ENCODE peak calls at places on chromosomes 11 and 22, in seven cellular contexts. Q, A, Y, R, P, L and F are unnamed samples.

GRCh38 chr22:24893341-24894070 is 53.0 kb downstream of the LHFPL7 start:
- DNase-seq in Q (no peak), R (no peak), L (no peak), A (no peak), Y (no peak), P (peak; percentile 13), F (no peak)

GRCh38 chr11:64894070-64894811 is 15.8 kb upstream of the EHD1 start:
- DNase-seq in L (peak; percentile 78), A (peak; percentile 91), Q (peak; percentile 80), Y (peak; percentile 98), P (peak; percentile 89), R (peak; percentile 92), F (peak; percentile 55)

GRCh38 chr11:13091373-13091772 is 82.3 kb downstream of the RASSF10 start:
- DNase-seq in R (no peak), P (no peak), Y (no peak), Q (no peak), A (no peak), L (no peak), F (no peak)

GRCh38 chr11:16012125-16012751 is 344.1 kb downstream of the SOX6 start:
- DNase-seq in L (no peak), R (no peak), Y (no peak), Q (no peak), A (no peak), P (peak; percentile 58), F (no peak)

GRCh38 chr11:20112291-20113146 is 47.8 kb downstream of the DBX1 start:
- DNase-seq in Y (no peak), R (peak; percentile 91), L (no peak), P (peak; percentile 90), Q (no peak), A (peak; percentile 75), F (peak; percentile 85)

GRCh38 chr11:30453705-30454104 is 130.8 kb downstream of the ARL14EP start:
- DNase-seq in A (no peak), L (no peak), Y (no peak), Q (peak; percentile 17), P (no peak), R (no peak), F (no peak)

GRCh38 chr11:110599207-110599606 is 113.0 kb downstream of the ARHGAP20 start:
- DNase-seq in A (no peak), P (no peak), Q (no peak), Y (peak; percentile 71), L (no peak), R (no peak), F (no peak)

GRCh38 chr11:77071671-77072605 is 5.2 kb downstream of the CAPN5 start:
- DNase-seq in L (no peak), Q (no peak), P (no peak), R (peak; percentile 62), Y (no peak), A (no peak), F (no peak)

GRCh38 chr22:37186228-37186996 is 1.6 kb downstream of the C1QTNF6 start:
- DNase-seq in Y (peak; percentile 79), L (peak; percentile 44), R (no peak), P (no peak), A (peak; percentile 11), Q (peak; percentile 61), F (no peak)

GRCh38 chr11:25737071-25737675 is 594.8 kb upstream of the ANO3 start:
- DNase-seq in P (no peak), A (no peak), Q (no peak), Y (no peak), L (no peak), R (no peak), F (no peak)

GRCh38 chr11:34680918-34681554 is 60.1 kb downstream of the EHF start:
- DNase-seq in P (peak; percentile 9), Q (no peak), Y (no peak), L (no peak), R (no peak), A (no peak), F (no peak)

GRCh38 chr11:47071871-47072270 is 104.8 kb downstream of the ARFGAP2 start:
- DNase-seq in R (no peak), A (peak; percentile 29), L (no peak), Q (peak; percentile 27), Y (no peak), P (no peak), F (no peak)

GRCh38 chr22:27159716-27160295 is 502.4 kb downstream of the MIAT start:
- DNase-seq in A (no peak), P (no peak), R (no peak), Y (no peak), L (no peak), Q (no peak), F (no peak)

GRCh38 chr11:65491614-65492386 is 7.0 kb upstream of the MALAT1 start:
- DNase-seq in L (no peak), Y (no peak), A (peak; percentile 79), P (peak; percentile 83), R (peak; percentile 98), Q (peak; percentile 86), F (peak; percentile 84)

GRCh38 chr11:123194308-123195181 is 503 bp downstream of the CLMP start:
- DNase-seq in L (no peak), P (peak; percentile 20), Q (peak; percentile 72), R (peak; percentile 75), Y (no peak), A (no peak), F (no peak)

GRCh38 chr22:21568207-21569075 is 927 bp downstream of the UBE2L3 start:
- DNase-seq in L (no peak), A (peak; percentile 19), Y (peak; percentile 81), R (peak; percentile 64), Q (peak; percentile 59), P (peak; percentile 50), F (no peak)

GRCh38 chr22:28950567-28951411 is 67.4 kb downstream of the ZNRF3 start:
- DNase-seq in Q (no peak), L (no peak), Y (no peak), P (no peak), A (no peak), R (no peak), F (no peak)

GRCh38 chr11:90809581-90809980 is 586.7 kb upstream of the CHORDC1 start:
- DNase-seq in Q (no peak), R (no peak), A (no peak), Y (no peak), P (no peak), L (no peak), F (no peak)

GRCh38 chr11:2276999-2277328 is 6.6 kb upstream of the ASCL2 start:
- DNase-seq in A (no peak), Q (no peak), R (no peak), P (no peak), Y (no peak), L (no peak), F (no peak)

GRCh38 chr11:3200388-3201111 is 18.1 kb downstream of the MRGPRG start:
- DNase-seq in Y (no peak), R (peak; percentile 35), L (no peak), A (no peak), P (no peak), Q (no peak), F (no peak)

GRCh38 chr11:95920460-95921105 is 3.3 kb downstream of the MTMR2 start:
- DNase-seq in A (no peak), R (no peak), Y (no peak), L (no peak), Q (no peak), P (no peak), F (no peak)

GRCh38 chr22:47571616-47572015 is 809.2 kb downstream of the TBC1D22A start:
- DNase-seq in R (no peak), A (no peak), P (no peak), Q (no peak), Y (no peak), L (no peak), F (no peak)

GRCh38 chr22:47570851-47571250 is 808.4 kb downstream of the TBC1D22A start:
- DNase-seq in Y (no peak), R (no peak), P (no peak), L (no peak), Q (no peak), A (no peak), F (no peak)

GRCh38 chr22:47568700-47569099 is 806.2 kb downstream of the TBC1D22A start:
- DNase-seq in Q (no peak), A (no peak), L (no peak), Y (no peak), P (no peak), R (no peak), F (no peak)

GRCh38 chr22:47569389-47570299 is 807.2 kb downstream of the TBC1D22A start:
- DNase-seq in A (no peak), P (no peak), L (no peak), Y (no peak), Q (no peak), R (peak; percentile 18), F (no peak)

GRCh38 chr22:47570300-47570685 is 807.8 kb downstream of the TBC1D22A start:
- DNase-seq in R (peak; percentile 8), L (no peak), Q (no peak), P (no peak), Y (no peak), A (no peak), F (no peak)
- H3K9me3 ChIP-seq in R (no peaks in the 10 kb centered on the region), L (no peaks in the 10 kb centered on the region), Q (no peaks in the 10 kb centered on the region), P (no peaks in the 10 kb centered on the region), Y (no peaks in the 10 kb centered on the region), A (no peaks in the 10 kb centered on the region), F (no peaks in the 10 kb centered on the region)

DNA sequence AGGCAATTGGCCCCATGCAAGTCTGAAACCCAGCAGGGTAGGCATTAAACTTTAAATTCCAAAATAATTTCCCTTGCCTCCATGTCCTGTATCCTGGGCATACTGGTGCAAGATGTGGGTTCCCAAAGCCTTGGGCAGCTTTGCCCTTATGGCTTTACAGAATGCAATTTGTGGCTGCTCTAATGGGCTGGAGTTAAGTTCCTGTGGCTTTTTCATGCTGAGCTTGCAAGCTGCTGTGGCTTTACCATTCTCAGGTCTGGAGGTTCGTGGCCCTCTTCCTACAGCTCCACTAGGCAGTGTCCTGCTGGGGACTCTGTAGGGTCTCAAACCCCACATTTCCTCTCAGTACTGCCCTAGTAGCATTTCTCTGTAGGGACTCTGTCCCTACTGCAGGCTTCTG is 15.0 kb upstream of the BIRC3 start:
- DNase-seq in A (no peak), P (no peak), Q (no peak), R (no peak), Y (no peak), L (no peak), F (no peak)
- H3K4me1 ChIP-seq in A (peaks cover 6% of the 10 kb centered on the region), P (no peaks in the 10 kb centered on the region), Q (no peaks in the 10 kb centered on the region), R (no peaks in the 10 kb centered on the region), Y (peaks cover 17% of the 10 kb centered on the region), L (peaks cover 65% of the 10 kb centered on the region), F (no peaks in the 10 kb centered on the region)

GRCh38 chr22:19398206-19398605 is 33.3 kb downstream of the HIRA start:
- DNase-seq in Q (no peak), A (no peak), L (no peak), R (no peak), Y (no peak), P (no peak), F (no peak)

GRCh38 chr22:19396561-19396933 is 35.0 kb downstream of the HIRA start:
- DNase-seq in Y (no peak), P (no peak), R (no peak), Q (no peak), L (no peak), A (no peak), F (no peak)

GRCh38 chr22:19396934-19397728 is 34.4 kb downstream of the HIRA start:
- DNase-seq in Q (no peak), P (no peak), L (no peak), R (no peak), Y (no peak), A (no peak), F (no peak)

GRCh38 chr22:19397729-19398094 is 33.8 kb downstream of the HIRA start:
- DNase-seq in P (no peak), L (no peak), Q (no peak), Y (no peak), A (no peak), R (no peak), F (no peak)

GRCh38 chr22:19398680-19399079 is 32.9 kb downstream of the HIRA start:
- DNase-seq in P (no peak), R (no peak), L (no peak), A (no peak), Y (no peak), Q (no peak), F (no peak)
- H3K27ac ChIP-seq in P (no peak overlapping the region), R (no peak overlapping the region), L (no peak overlapping the region), A (no peak overlapping the region), Y (no peak overlapping the region), Q (no peak overlapping the region), F (no peak overlapping the region)

GRCh38 chr11:134438533-134438932 is 26.5 kb upstream of the B3GAT1 start:
- DNase-seq in A (no peak), Q (no peak), P (no peak), Y (no peak), L (no peak), R (no peak), F (no peak)
- H3K9me3 ChIP-seq in A (no peaks in the 10 kb centered on the region), Q (no peaks in the 10 kb centered on the region), P (no peaks in the 10 kb centered on the region), Y (no peaks in the 10 kb centered on the region), L (no peaks in the 10 kb centered on the region), R (no peaks in the 10 kb centered on the region), F (no peaks in the 10 kb centered on the region)